ENCODE peak calls at places on chromosomes 12 and 14, in seven cellular contexts. W is CD4-positive, alpha-beta memory T cell; V is mucosa of descending colon; A is cardiac muscle cell; R is epithelial cell of esophagus; I is neuronal stem cell; F is pancreas. G is an unnamed sample.

GRCh38 chr12:30909088-30909688 is 17.4 kb upstream of the TSPAN11 start:
- DNase-seq in I (no peak), W (no peak), F (no peak), R (no peak), A (no peak), V (peak), G (no peak)

GRCh38 chr12:93090768-93091172 is 161.7 kb upstream of the EEA1 start:
- DNase-seq in W (no peak), I (no peak), R (peak), A (no peak), V (no peak), F (no peak), G (peak)

GRCh38 chr14:51454351-51454750 is 197.4 kb upstream of the FRMD6 start:
- DNase-seq in A (no peak), W (no peak), V (no peak), F (no peak), R (no peak), I (no peak), G (no peak)

GRCh38 chr12:95495433-95495832 is 21.5 kb downstream of the METAP2 start:
- DNase-seq in F (no peak), R (no peak), I (no peak), V (no peak), W (no peak), A (no peak), G (no peak)

GRCh38 chr12:120978296-120979219 is at the start of gene HNF1A:
- DNase-seq in V (peak), A (no peak), R (no peak), F (peak), W (no peak), I (no peak), G (no peak)

GRCh38 chr14:28609228-28609828 is 157.3 kb upstream of the FOXG1 start:
- DNase-seq in V (peak), A (peak), W (no peak), F (peak), R (peak), I (peak), G (peak)

GRCh38 chr12:13146539-13146938 is 43.1 kb upstream of the GSG1 start:
- DNase-seq in I (no peak), A (no peak), W (no peak), F (no peak), R (no peak), V (no peak), G (no peak)

GRCh38 chr12:71938728-71939385 is at the start of gene TPH2:
- DNase-seq in A (peak), W (peak), R (peak), F (peak), V (peak), I (peak), G (peak)

GRCh38 chr12:4908694-4909396 is 860 bp upstream of the KCNA1 start:
- DNase-seq in R (no peak), I (peak), W (no peak), V (no peak), F (no peak), A (peak), G (no peak)

GRCh38 chr12:22835431-22835830 is 210.5 kb downstream of the ETNK1 start:
- DNase-seq in I (no peak), F (no peak), W (no peak), A (no peak), V (no peak), R (no peak), G (no peak)

GRCh38 chr12:69151254-69151751 is 88.1 kb upstream of the CPSF6 start:
- DNase-seq in A (no peak), F (no peak), W (no peak), R (no peak), V (peak), I (no peak), G (no peak)

GRCh38 chr12:93376436-93377251 is 1.1 kb upstream of the NUDT4 start:
- DNase-seq in W (no peak), R (peak), I (peak), A (peak), F (no peak), V (peak), G (no peak)

GRCh38 chr12:29158364-29158763 is 9.3 kb downstream of the FAR2 start:
- DNase-seq in V (no peak), F (no peak), W (no peak), A (no peak), R (no peak), I (no peak), G (no peak)

GRCh38 chr12:41213107-41213506 is 25.0 kb downstream of the PDZRN4 start:
- DNase-seq in F (no peak), W (no peak), V (no peak), I (no peak), R (no peak), A (no peak), G (no peak)

GRCh38 chr12:67991158-67991557 is 1.9 kb downstream of the IFNG-AS1 start:
- DNase-seq in W (peak), A (no peak), F (no peak), I (no peak), V (peak), R (no peak), G (no peak)

GRCh38 chr12:81758421-81759214 is 532 bp downstream of the PPFIA2 start:
- DNase-seq in R (peak), V (peak), A (peak), I (peak), W (no peak), F (peak), G (no peak)

GRCh38 chr12:7642876-7643309 is 22.8 kb downstream of the APOBEC1 start:
- DNase-seq in W (peak), R (peak), A (no peak), F (no peak), V (peak), I (no peak), G (peak)

GRCh38 chr14:54683882-54684794 is 117.2 kb downstream of the SAMD4A start:
- DNase-seq in W (no peak), V (peak), F (peak), I (no peak), A (no peak), R (peak), G (no peak)

GRCh38 chr12:132646850-132647249 is 28.3 kb downstream of the P2RX2 start:
- DNase-seq in I (no peak), V (no peak), R (no peak), F (no peak), W (no peak), A (no peak), G (no peak)

GRCh38 chr12:1935700-1936378 is 17.4 kb upstream of the CACNA2D4 start:
- DNase-seq in R (no peak), F (peak), W (no peak), I (no peak), V (peak), A (no peak), G (no peak)

GRCh38 chr12:131905640-131906091 is 11.2 kb downstream of the ULK1 start:
- DNase-seq in F (peak), I (no peak), W (no peak), R (no peak), V (no peak), A (no peak), G (no peak)

GRCh38 chr12:53050426-53051057 is 677 bp downstream of the TNS2 start:
- DNase-seq in W (no peak), F (peak), A (no peak), I (no peak), V (no peak), R (no peak), G (no peak)

GRCh38 chr14:91394105-91395081 is 23.2 kb downstream of the CCDC88C start:
- DNase-seq in F (no peak), R (no peak), W (no peak), I (no peak), V (no peak), A (no peak), G (no peak)

GRCh38 chr12:47901285-47902093 is 3.3 kb downstream of the VDR start:
- DNase-seq in I (no peak), W (no peak), A (no peak), R (no peak), V (peak), F (no peak), G (no peak)

GRCh38 chr12:121534495-121535148 is 46.2 kb downstream of the KDM2B start:
- DNase-seq in A (no peak), R (no peak), F (no peak), W (peak), I (no peak), V (no peak), G (no peak)

GRCh38 chr12:53048780-53049401 is 974 bp upstream of the TNS2 start:
- DNase-seq in I (no peak), A (peak), V (no peak), R (no peak), F (peak), W (no peak), G (peak)

GRCh38 chr14:55333785-55334485 is 62.7 kb downstream of the FBXO34 start:
- DNase-seq in R (peak), A (no peak), W (no peak), I (no peak), V (no peak), F (no peak), G (no peak)

GRCh38 chr14:98666545-98666944 is 605.5 kb downstream of the BCL11B start:
- DNase-seq in W (no peak), R (no peak), F (no peak), V (peak), I (no peak), A (no peak), G (no peak)

GRCh38 chr14:100305446-100306255 is 593 bp downstream of the SLC25A29 start:
- DNase-seq in F (peak), V (peak), W (no peak), A (no peak), R (no peak), I (no peak), G (no peak)

GRCh38 chr12:15180325-15180724 is 40.9 kb downstream of the RERG start:
- DNase-seq in R (no peak), F (no peak), V (no peak), I (no peak), W (no peak), A (no peak), G (no peak)

GRCh38 chr14:53273671-53274072 is 120.5 kb upstream of the DDHD1 start:
- DNase-seq in A (no peak), F (no peak), I (no peak), W (no peak), R (peak), V (no peak), G (no peak)

GRCh38 chr14:103456167-103456835 is 66.3 kb downstream of the CKB start:
- DNase-seq in I (no peak), V (no peak), W (no peak), F (no peak), A (no peak), R (peak), G (no peak)

GRCh38 chr12:97363693-97364092 is 98.9 kb upstream of the RMST start:
- DNase-seq in I (no peak), F (no peak), W (no peak), A (no peak), R (no peak), V (no peak), G (no peak)

GRCh38 chr14:51513933-51514332 is 137.8 kb upstream of the FRMD6 start:
- DNase-seq in V (no peak), I (no peak), R (no peak), A (no peak), W (no peak), F (no peak), G (no peak)

GRCh38 chr14:100864960-100865681 is 38.4 kb downstream of the RTL1 start:
- DNase-seq in I (no peak), F (no peak), R (peak), A (no peak), W (no peak), V (no peak), G (no peak)

GRCh38 chr12:80226576-80226975 is 127.2 kb downstream of the OTOGL start:
- DNase-seq in R (peak), W (no peak), A (no peak), V (no peak), F (no peak), I (no peak), G (no peak)

GRCh38 chr14:63275611-63276010 is 43.1 kb downstream of the GPHB5 start:
- DNase-seq in F (no peak), W (no peak), A (no peak), R (no peak), V (no peak), I (no peak), G (no peak)

GRCh38 chr14:21985081-21985480 is 311.5 kb upstream of the OR4E1 start:
- DNase-seq in F (no peak), W (no peak), V (no peak), I (no peak), R (peak), A (peak), G (no peak)

GRCh38 chr14:70660967-70661871 is 19.5 kb downstream of the TTC9 start:
- DNase-seq in V (peak), A (no peak), F (no peak), I (no peak), W (peak), R (peak), G (no peak)
- H3K4me3 ChIP-seq in V (no peak), A (no peak), F (no peak), I (no peak), W (no peak), R (no peak), G (no peak)

DNA sequence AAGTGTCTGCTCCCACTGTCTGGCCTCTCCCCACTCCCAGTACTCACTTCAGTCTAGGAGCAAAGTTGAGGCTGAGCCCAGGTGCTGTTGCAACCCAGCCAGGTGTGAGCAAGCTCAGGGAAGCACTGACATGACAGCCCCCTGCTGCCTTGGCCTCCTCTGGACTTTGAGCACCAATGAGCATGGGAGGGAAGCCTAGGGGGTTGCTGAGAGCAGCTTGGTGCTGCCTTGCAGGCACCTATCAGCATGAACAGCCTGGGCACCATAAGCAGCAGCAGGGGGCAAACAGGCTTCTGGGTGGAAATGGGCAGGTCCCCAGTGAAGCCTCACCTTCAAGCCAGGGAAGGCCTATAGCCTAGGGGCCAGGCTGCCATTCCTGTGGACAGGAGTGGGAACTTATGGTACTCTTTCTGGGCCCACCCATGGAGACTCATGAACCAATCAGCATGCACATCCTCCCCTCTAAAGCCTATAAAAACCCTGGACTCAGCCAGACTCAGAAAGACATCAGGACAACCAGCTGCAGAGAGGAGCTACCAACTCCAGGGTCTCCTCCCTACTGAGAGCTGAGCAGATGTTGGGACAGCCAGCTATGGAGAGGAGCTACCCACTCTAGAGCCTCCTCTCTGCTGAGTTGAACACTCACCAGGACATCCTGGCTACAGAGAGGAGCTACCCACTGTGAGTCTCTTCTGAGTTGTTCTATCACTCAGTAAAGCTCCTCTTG is 49.3 kb downstream of the EGLN3 start:
- DNase-seq in F (no peak), V (no peak), A (no peak), I (no peak), R (no peak), W (no peak), G (no peak)
- H3K4me3 ChIP-seq in F (no peak), V (no peak), A (no peak), I (no peak), R (no peak), W (no peak), G (no peak)

GRCh38 chr12:116559330-116560080 is at the start of gene MAP1LC3B2:
- DNase-seq in W (peak), V (peak), A (no peak), I (no peak), R (peak), F (peak), G (peak)
- H3K4me3 ChIP-seq in W (peak), V (no peak), A (no peak), I (no peak), R (peak), F (no peak), G (no peak)

DNA sequence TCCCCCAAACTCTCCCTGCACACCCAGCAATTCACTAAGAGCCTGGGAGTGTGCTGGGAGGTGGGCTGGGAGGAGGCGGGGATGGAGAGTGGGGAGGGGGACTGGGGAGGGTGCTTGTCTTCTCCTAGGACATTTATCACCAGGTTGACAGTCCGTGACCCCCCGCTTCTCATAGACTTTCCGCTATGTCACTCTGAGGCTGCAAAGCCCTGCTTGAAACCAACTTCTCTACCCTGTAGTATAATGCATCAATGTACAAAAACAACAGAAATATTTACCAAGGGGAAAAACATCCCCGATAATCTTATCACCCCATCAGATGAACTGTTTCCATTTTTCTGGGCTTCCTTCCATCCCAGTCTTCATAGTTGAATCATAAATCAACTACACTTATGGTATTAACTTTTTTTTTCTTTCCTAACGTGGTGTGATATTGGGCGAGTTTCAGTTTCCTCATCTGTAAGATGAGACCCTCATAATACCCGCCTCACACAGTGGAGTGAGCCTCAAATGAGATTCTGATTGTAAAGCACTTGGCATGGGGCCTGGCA is 28.6 kb upstream of the BATF start:
- DNase-seq in V (no peak), F (no peak), I (no peak), A (no peak), R (no peak), W (no peak), G (no peak)
- H3K4me3 ChIP-seq in V (no peak), F (no peak), I (no peak), A (no peak), R (no peak), W (no peak), G (no peak)

DNA sequence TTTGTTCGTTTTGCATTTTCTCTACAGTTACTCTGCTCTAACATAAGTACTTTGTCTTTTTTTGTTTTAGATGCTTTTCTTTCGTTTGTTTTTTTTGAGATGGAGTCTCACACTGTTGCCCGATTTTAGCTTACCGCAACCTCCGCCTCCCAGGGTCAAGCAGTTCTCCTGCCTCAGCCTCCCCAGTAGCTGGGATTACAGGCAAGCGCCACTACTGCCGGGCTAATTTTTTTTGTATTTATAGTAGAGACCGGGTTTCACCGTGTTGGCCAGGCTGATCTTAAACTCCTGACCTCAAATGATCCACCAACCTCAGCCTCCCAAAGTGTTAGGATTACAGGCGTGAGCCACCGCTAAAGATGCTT is 2.7 kb downstream of the DIP2B start:
- DNase-seq in W (no peak), R (no peak), V (no peak), I (no peak), F (no peak), A (no peak), G (no peak)
- H3K4me3 ChIP-seq in W (peak), R (no peak), V (no peak), I (no peak), F (no peak), A (no peak), G (no peak)

GRCh38 chr12:66188584-66189475 is at the start of gene IRAK3:
- DNase-seq in F (peak), W (peak), I (peak), A (peak), V (peak), R (peak), G (peak)

GRCh38 chr12:66190519-66191406 is 1.7 kb downstream of the IRAK3 start:
- DNase-seq in V (no peak), R (peak), I (no peak), W (no peak), A (no peak), F (no peak), G (no peak)

GRCh38 chr12:66189476-66189823 is 436 bp downstream of the IRAK3 start:
- DNase-seq in R (no peak), A (no peak), I (no peak), V (peak), W (no peak), F (no peak), G (no peak)

GRCh38 chr12:66194122-66194521 is 5.1 kb downstream of the IRAK3 start:
- DNase-seq in A (no peak), W (no peak), F (no peak), V (no peak), I (no peak), R (no peak), G (no peak)

GRCh38 chr12:66191547-66192126 is 2.6 kb downstream of the IRAK3 start:
- DNase-seq in A (no peak), F (no peak), I (no peak), W (no peak), V (no peak), R (no peak), G (no peak)
- H3K4me3 ChIP-seq in A (no peak), F (no peak), I (no peak), W (no peak), V (no peak), R (no peak), G (no peak)

GRCh38 chr12:8914716-8915526 is 612 bp downstream of the PHC1 start:
- DNase-seq in R (peak), I (peak), A (peak), F (peak), V (peak), W (peak), G (peak)

GRCh38 chr12:8917031-8917430 is 2.7 kb downstream of the PHC1 start:
- DNase-seq in A (no peak), F (no peak), I (no peak), W (no peak), R (no peak), V (no peak), G (no peak)

GRCh38 chr12:8913702-8914032 is 642 bp upstream of the PHC1 start:
- DNase-seq in I (no peak), V (no peak), W (no peak), R (no peak), A (peak), F (no peak), G (no peak)

GRCh38 chr12:8917751-8918150 is 3.4 kb downstream of the PHC1 start:
- DNase-seq in W (no peak), I (no peak), V (no peak), A (no peak), F (no peak), R (no peak), G (no peak)

GRCh38 chr12:8916154-8916553 is 1.8 kb downstream of the PHC1 start:
- DNase-seq in V (no peak), F (no peak), I (no peak), R (no peak), A (no peak), W (no peak), G (no peak)
- H3K4me3 ChIP-seq in V (no peak), F (no peak), I (no peak), R (no peak), A (no peak), W (no peak), G (no peak)

DNA sequence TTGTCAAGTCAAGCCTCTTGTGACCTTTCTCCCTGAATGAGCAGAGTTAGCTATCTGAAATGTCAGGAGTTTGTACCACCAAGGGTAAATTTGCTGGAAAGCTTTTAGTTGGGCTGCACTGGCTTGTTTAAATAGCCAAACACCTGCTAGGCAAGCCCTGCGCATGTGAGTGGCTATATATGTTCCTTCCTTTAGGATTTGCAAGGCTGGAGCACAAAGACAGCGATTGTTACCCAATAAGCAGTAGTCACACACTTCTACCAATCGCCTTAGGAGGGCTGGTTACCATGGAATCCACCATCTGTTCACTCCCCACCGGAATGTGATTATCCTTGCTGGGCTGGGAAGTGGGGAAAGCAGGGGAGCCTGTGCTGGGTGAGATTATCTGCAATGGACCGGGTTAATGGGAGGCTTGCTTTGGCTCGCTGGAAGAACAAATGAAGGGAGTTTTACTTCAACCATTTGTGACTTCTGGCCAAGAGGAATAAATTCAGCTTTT is 102.5 kb downstream of the FGD4 start:
- DNase-seq in R (peak), W (no peak), A (peak), F (no peak), V (peak), I (peak), G (no peak)
- H3K4me3 ChIP-seq in R (no peak), W (no peak), A (peak), F (no peak), V (no peak), I (peak), G (no peak)

G was measured in A549.